ENCODE peak calls at places on chromosomes 5 and 9, in nine cellular contexts. Y is H1, I is adrenal gland, Q is cardiac muscle cell, N is right lobe of liver, W is OCI-LY7, E is IMR-90, C is left ventricle myocardium inferior, S is A549. J is an unnamed sample.

GRCh38 chr9:34647651-34648050 is 1.2 kb downstream of the GALT start:
- DNase-seq in Y (no peak), N (no peak), I (no peak), E (no peak), Q (no peak), C (no peak), W (no peak), S (no peak), J (no peak)

GRCh38 chr5:140131967-140132409 is 6.3 kb downstream of the IGIP start:
- DNase-seq in S (no peak), Y (no peak), C (no peak), I (peak), Q (peak), N (no peak), E (peak), W (peak), J (peak)

GRCh38 chr5:121285861-121286527 is 565.7 kb upstream of the FTMT start:
- DNase-seq in Q (no peak), Y (no peak), S (no peak), C (no peak), W (no peak), I (no peak), E (peak), N (no peak), J (peak)

GRCh38 chr9:87278971-87279731 is 218.5 kb upstream of the DAPK1 start:
- DNase-seq in Y (no peak), C (no peak), W (no peak), I (no peak), Q (no peak), E (peak), S (no peak), N (no peak), J (no peak)

GRCh38 chr9:124003636-124004349 is 7.8 kb upstream of the LHX2 start:
- DNase-seq in I (no peak), S (no peak), W (no peak), E (no peak), Q (no peak), Y (no peak), N (no peak), C (no peak), J (no peak)

GRCh38 chr5:157197088-157197487 is 16.4 kb downstream of the ITK start:
- DNase-seq in Q (no peak), C (no peak), N (no peak), Y (no peak), W (no peak), E (no peak), I (no peak), S (no peak), J (no peak)

GRCh38 chr5:115262066-115262404 is 642 bp downstream of the PGGT1B start:
- DNase-seq in W (no peak), Y (no peak), S (peak), C (no peak), E (peak), I (no peak), Q (peak), N (no peak), J (peak)

GRCh38 chr5:179227578-179228311 is 117.5 kb downstream of the ADAMTS2 start:
- DNase-seq in S (no peak), Y (no peak), W (no peak), Q (peak), N (peak), E (no peak), C (no peak), I (no peak), J (no peak)

GRCh38 chr5:133273661-133274596 is 222.1 kb downstream of the HSPA4 start:
- DNase-seq in Y (no peak), W (no peak), E (peak), I (no peak), N (no peak), C (no peak), Q (peak), S (no peak), J (peak)

GRCh38 chr9:110125763-110126351 is 82.1 kb downstream of the C9orf152 start:
- DNase-seq in E (peak), N (no peak), I (no peak), C (no peak), Q (no peak), Y (no peak), S (no peak), W (peak), J (no peak)

GRCh38 chr9:6414291-6414690 is 1.3 kb downstream of the UHRF2 start:
- DNase-seq in W (peak), C (no peak), S (no peak), Y (no peak), Q (peak), E (peak), I (no peak), N (no peak), J (peak)

GRCh38 chr5:6683241-6683640 is 30.0 kb upstream of the TENT4A start:
- DNase-seq in S (no peak), Y (no peak), Q (no peak), N (no peak), I (no peak), E (no peak), C (no peak), W (no peak), J (no peak)

GRCh38 chr5:1638658-1639400 is 115.1 kb upstream of the LPCAT1 start:
- DNase-seq in W (no peak), E (no peak), Q (no peak), Y (no peak), S (no peak), C (no peak), N (no peak), I (no peak), J (no peak)

GRCh38 chr5:88831856-88832255 is 51.1 kb downstream of the MEF2C start:
- DNase-seq in Y (no peak), S (no peak), I (no peak), Q (no peak), N (no peak), W (no peak), E (no peak), C (no peak), J (no peak)

DNA sequence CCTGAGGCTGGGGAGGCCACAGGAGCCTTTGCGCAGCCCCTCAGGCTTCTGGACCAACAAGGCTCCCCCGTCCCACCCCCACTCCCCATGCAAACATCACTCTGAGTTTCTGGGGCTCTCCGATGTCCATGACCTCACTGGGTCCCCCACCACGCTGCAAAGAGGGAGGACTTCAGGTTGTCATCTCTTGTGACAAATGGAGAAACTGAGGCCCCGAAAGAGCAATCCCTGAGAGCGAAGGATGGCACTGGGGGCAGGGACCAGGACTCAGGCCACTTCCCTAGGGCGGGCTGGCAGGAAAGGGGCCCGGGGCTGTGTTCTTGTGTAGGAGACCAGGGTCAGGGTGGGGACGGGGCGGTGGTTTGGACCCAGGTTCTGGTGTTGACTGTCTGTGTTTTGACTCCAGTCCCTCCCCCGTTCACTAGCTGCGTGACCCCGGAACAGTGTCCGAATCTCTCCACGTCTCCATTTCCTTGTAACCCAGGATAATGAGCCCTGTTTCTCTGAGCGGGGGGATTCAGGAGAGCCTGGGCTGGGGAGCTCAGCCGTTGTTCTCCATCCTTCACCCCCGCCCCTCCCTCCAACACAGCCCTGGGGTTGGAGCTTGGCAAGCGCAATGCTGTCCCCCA is 13.9 kb downstream of the FIBCD1 start:
- DNase-seq in W (no peak), I (no peak), Q (no peak), Y (no peak), E (no peak), S (no peak), N (no peak), C (no peak), J (no peak)
- H3K4me3 ChIP-seq in W (no peak), I (no peak), Q (no peak), Y (no peak), E (no peak), S (no peak), N (no peak), C (no peak), J (no peak)

GRCh38 chr9:98558575-98558974 is 150.2 kb downstream of the GABBR2 start:
- DNase-seq in S (no peak), E (peak), I (no peak), W (no peak), Y (no peak), C (no peak), N (no peak), Q (peak), J (peak)
- TF ChIP-seq CTCF in S (no peak), E (no peak), I (no peak), W (no peak), Y (no peak), C (no peak), N (no peak), Q (no peak), J (no peak)

GRCh38 chr5:176618783-176619182 is 8.8 kb upstream of the GPRIN1 start:
- DNase-seq in S (no peak), E (no peak), N (no peak), Y (no peak), C (no peak), Q (no peak), W (no peak), I (no peak), J (no peak)
- H3K4me3 ChIP-seq in S (no peak), E (no peak), N (no peak), Y (no peak), C (peak), Q (no peak), W (no peak), I (no peak), J (peak)

GRCh38 chr9:13244190-13244589 is 35.3 kb downstream of the MPDZ start:
- DNase-seq in I (no peak), Q (no peak), W (no peak), E (no peak), S (no peak), N (no peak), C (no peak), Y (no peak), J (no peak)
- TF ChIP-seq CTCF in I (no peak), Q (no peak), W (no peak), E (no peak), S (no peak), N (no peak), C (no peak), Y (no peak), J (no peak)

GRCh38 chr9:125648294-125648693 is 58.7 kb downstream of the MAPKAP1 start:
- DNase-seq in S (no peak), Y (no peak), W (no peak), I (no peak), E (no peak), N (no peak), C (no peak), Q (no peak), J (no peak)

GRCh38 chr9:125649315-125649714 is 57.7 kb downstream of the MAPKAP1 start:
- DNase-seq in Q (peak), N (no peak), Y (no peak), E (peak), W (no peak), C (no peak), S (peak), I (peak), J (peak)

GRCh38 chr9:125651907-125652306 is 55.1 kb downstream of the MAPKAP1 start:
- DNase-seq in I (no peak), N (no peak), C (no peak), Q (no peak), W (no peak), E (no peak), Y (no peak), S (no peak), J (peak)

GRCh38 chr9:125650271-125650737 is 56.7 kb downstream of the MAPKAP1 start:
- DNase-seq in W (peak), E (peak), N (no peak), S (no peak), Y (no peak), Q (peak), C (no peak), I (no peak), J (peak)

GRCh38 chr9:125649826-125650225 is 57.2 kb downstream of the MAPKAP1 start:
- DNase-seq in Y (no peak), N (no peak), C (no peak), Q (no peak), W (no peak), E (no peak), S (no peak), I (no peak), J (peak)
- H3K4me3 ChIP-seq in Y (no peak), N (no peak), C (no peak), Q (no peak), W (no peak), E (no peak), S (no peak), I (no peak), J (peak)

DNA sequence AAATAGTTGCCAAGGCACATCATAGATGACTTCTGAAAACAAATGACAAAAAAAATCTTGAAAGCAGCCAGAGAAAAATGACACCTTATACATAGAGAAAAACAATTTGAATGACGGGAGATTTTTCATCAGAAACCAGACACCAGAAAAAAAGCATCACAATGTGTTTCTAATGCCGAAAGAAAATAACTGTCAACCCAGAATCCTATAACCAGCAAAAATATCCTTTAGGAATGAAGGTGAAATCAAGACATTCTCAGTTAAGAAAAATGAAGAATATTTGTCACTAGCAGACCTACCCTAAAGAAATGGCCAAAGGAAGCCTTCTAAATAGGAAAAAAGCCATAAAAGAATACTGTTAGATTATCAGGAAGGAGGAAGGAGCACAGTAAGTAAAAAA is 54.0 kb downstream of the SPTLC1 start:
- DNase-seq in Y (no peak), N (no peak), S (no peak), W (no peak), I (no peak), C (no peak), E (no peak), Q (no peak), J (no peak)
- TF ChIP-seq CTCF in Y (no peak), N (no peak), S (no peak), W (no peak), I (no peak), C (no peak), E (no peak), Q (no peak), J (no peak)

DNA sequence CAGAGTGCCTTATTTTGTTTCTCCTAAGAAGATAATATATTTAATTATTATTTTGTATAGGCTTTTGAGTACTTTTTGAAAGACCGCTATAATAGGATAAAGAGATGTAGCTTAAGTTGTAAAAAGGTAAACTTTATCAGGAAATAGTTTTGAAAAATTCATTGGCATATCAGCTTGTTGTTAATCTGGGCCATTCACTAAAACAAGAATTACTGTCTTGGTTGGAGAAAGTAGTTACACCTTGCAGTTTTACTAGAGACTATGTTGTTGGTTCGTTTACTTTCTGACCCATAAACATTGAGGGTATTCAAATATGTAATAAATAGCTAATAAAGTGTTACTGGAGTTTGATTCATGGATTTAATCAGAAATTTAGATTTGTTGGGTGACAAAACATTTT is 33.7 kb downstream of the TNPO1 start:
- DNase-seq in Q (no peak), W (no peak), I (no peak), E (no peak), N (no peak), C (no peak), Y (no peak), S (no peak), J (no peak)
- H3K4me3 ChIP-seq in Q (peak), W (peak), I (no peak), E (peak), N (no peak), C (peak), Y (peak), S (peak), J (peak)

DNA sequence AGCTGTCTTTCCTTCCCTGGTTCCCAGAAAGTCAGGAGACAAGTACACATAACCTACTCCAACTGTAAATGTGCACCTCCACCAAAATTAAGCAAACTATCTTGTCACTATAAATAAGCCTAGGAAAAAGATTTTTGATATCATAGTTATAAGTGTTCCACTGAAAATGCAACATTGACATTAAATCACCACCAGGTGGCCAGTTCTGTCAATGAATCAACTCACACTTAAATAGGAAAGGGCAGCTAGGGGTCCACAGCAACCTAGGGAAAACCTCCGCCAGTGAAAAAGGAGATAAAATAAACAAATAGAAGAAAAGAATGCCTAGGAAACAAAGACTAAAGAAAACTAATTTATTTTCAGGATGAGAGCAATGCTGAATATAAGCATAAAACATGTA is 243.0 kb upstream of the PTPRD start:
- DNase-seq in S (no peak), N (no peak), W (no peak), E (no peak), Y (no peak), I (no peak), C (no peak), Q (peak), J (peak)
- TF ChIP-seq CTCF in S (no peak), N (peak), W (peak), E (no peak), Y (peak), I (no peak), C (no peak), Q (peak), J (peak)

GRCh38 chr5:59124983-59125960 is 542.4 kb downstream of the RAB3C start:
- DNase-seq in W (no peak), I (no peak), E (peak), Y (no peak), S (no peak), N (no peak), C (no peak), Q (peak), J (no peak)
- H3K4me3 ChIP-seq in W (no peak), I (no peak), E (no peak), Y (no peak), S (no peak), N (no peak), C (peak), Q (no peak), J (no peak)

J was measured in fibroblast of the aortic adventitia.